ENCODE peak calls at places on chromosomes 16 and 17, in four cellular contexts. M is pancreas, Y is stomach, X is tibial nerve. P is an unnamed sample. For H3K4me1, the result is how much of the 10 kb centered on the place peaks cover.

GRCh38 chr17:81518113-81518784 is 5.7 kb upstream of the ACTG1 start:
- DNase-seq in Y (no peak), X (no peak), M (no peak), P (no peak)

GRCh38 chr16:70757183-70757582 is 43.8 kb downstream of the VAC14 start:
- DNase-seq in Y (no peak), M (no peak), X (no peak), P (no peak)

GRCh38 chr16:88792668-88793587 is 7.9 kb upstream of the PIEZO1 start:
- DNase-seq in Y (no peak), X (no peak), M (no peak), P (no peak)

GRCh38 chr16:2817496-2818277 is 650 bp downstream of the PRSS21 start:
- DNase-seq in Y (no peak), M (no peak), X (no peak), P (no peak)

GRCh38 chr17:21174186-21174585 is 39.8 kb downstream of the TMEM11 start:
- DNase-seq in X (no peak), Y (peak), M (no peak), P (peak)

GRCh38 chr17:15944720-15945492 is at the start of gene ADORA2B:
- DNase-seq in M (peak), X (no peak), Y (peak), P (peak)

GRCh38 chr17:3033741-3034577 is 29.4 kb downstream of the OR1D5 start:
- DNase-seq in Y (no peak), X (no peak), M (no peak), P (no peak)

GRCh38 chr16:70444249-70445063 is 5.6 kb upstream of the ST3GAL2 start:
- DNase-seq in M (no peak), Y (no peak), X (no peak), P (no peak)

GRCh38 chr16:8751481-8752311 is 45.7 kb downstream of the TMEM186 start:
- DNase-seq in X (no peak), M (peak), Y (no peak), P (no peak)

GRCh38 chr17:72008236-72008874 is 112.5 kb upstream of the SOX9 start:
- DNase-seq in X (no peak), Y (no peak), M (no peak), P (no peak)

GRCh38 chr16:6726621-6727020 is 606.0 kb upstream of the RBFOX1 start:
- DNase-seq in Y (no peak), X (no peak), M (no peak), P (no peak)

GRCh38 chr16:2586241-2586640 is 48.4 kb downstream of the PDPK1 start:
- DNase-seq in M (no peak), X (no peak), Y (no peak), P (no peak)

GRCh38 chr17:67365762-67366192 is 600 bp downstream of the PSMD12 start:
- DNase-seq in M (no peak), X (no peak), Y (no peak), P (no peak)

GRCh38 chr17:33012522-33013033 is 20.9 kb downstream of the SPACA3 start:
- DNase-seq in Y (no peak), M (no peak), X (no peak), P (no peak)

GRCh38 chr17:17836818-17837379 is at the start of gene SREBF1:
- DNase-seq in Y (peak), X (peak), M (no peak), P (no peak)

GRCh38 chr17:38591759-38592241 is 14.0 kb downstream of the SRCIN1 start:
- DNase-seq in Y (no peak), X (no peak), M (no peak), P (no peak)

GRCh38 chr16:81843243-81843582 is 64.1 kb downstream of the PLCG2 start:
- DNase-seq in Y (no peak), X (no peak), M (no peak), P (no peak)

DNA sequence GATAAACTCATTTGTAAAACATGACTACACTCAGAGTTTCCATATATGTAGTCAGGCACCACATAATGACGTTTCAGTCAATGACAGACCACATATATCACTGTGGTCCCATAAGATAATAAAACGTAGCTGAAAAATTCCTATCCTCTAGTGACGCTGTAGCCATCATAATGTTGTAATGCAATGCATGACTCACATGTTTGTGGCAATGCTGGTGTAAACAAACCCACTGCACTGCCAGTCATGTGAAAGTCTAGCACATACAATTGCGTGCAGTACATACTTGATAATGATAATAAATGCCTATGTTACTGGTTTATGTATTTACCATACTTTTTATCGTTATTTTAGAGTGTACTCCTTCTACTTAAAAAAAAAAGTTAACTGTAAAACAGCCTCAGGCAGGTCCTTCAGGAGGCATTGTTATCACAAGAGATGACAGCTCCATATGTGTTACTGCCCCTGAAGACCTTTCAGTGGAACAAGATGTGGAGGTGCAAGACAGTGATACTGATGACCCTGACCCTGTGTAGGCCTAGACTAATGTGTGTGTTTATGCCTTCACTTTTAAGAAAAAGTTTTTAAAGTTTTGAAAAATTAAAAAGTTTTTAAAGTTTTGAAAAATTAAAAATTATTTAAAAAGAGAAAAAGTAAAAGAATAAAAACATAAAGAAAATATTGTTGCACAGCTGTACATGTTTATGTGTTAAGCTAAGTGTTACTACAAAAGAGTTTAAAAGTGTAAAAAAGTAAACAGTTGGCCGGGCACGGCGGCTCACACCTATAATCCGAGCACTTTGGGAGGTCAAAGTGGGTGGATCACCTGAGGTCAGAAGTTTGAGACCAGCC is 9.0 kb downstream of the STAT5B start:
- DNase-seq in M (no peak), X (no peak), Y (no peak), P (no peak)
- H3K4me1 ChIP-seq in M (under half), X (under half), Y (under half), P (under half)

GRCh38 chr16:54991525-54991924 is 60.9 kb downstream of the IRX5 start:
- DNase-seq in Y (no peak), X (no peak), M (no peak), P (no peak)
- H3K4me1 ChIP-seq in Y (under half), X (under half), M (under half), P (under half)

DNA sequence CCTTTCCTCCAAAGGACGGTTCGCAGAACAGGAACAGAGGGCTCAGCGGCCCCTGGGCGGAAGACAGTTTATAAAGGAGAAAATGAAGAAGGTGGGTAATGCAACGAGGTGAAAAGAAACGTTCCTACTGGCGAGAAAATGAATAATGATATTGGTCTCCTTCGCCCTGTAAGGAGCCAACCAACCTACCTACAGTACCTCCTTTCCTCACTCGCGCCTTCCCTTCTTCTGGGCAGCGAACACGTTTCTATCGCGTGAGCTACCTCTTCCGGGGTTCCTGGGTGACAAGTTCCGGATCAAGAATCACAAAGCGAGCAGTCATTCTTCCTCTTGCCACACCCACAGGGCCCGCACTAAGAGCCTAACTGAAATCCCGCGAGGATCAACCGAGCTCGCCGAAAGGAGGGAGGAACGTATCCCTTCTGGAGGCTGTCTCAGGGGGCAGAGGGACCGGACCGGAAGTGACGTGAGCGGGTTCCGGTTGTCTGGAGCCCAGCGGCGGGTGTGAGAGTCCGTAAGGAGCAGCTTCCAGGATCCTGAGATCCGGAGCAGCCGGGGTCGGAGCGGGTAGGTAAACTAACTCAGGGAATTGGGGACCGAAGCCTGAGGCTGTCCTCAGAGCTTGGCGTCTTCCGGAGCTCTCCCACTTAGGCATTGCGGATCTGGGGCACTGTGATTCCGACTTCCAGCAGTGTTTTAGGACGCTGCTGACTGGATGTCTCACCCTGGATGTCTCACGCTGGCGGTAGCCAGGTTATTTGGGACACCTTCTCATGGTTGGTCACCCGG is at the start of the genes PTRH2 and VMP1:
- DNase-seq in Y (peak), X (peak), M (peak), P (peak)
- H3K4me1 ChIP-seq in Y (half or more), X (under half), M (under half), P (under half)

GRCh38 chr17:35079547-35079946 is 16.0 kb upstream of the RFFL start:
- DNase-seq in X (no peak), M (no peak), Y (no peak), P (no peak)

GRCh38 chr17:35083071-35083470 is 19.6 kb upstream of the RFFL start:
- DNase-seq in M (no peak), Y (no peak), X (no peak), P (no peak)

GRCh38 chr17:35082073-35082657 is 18.7 kb upstream of the RFFL start:
- DNase-seq in X (no peak), Y (no peak), M (no peak), P (no peak)

GRCh38 chr17:35081638-35082037 is 18.1 kb upstream of the RFFL start:
- DNase-seq in Y (no peak), M (no peak), X (no peak), P (no peak)

GRCh38 chr17:35080536-35080935 is 17.0 kb upstream of the RFFL start:
- DNase-seq in X (no peak), Y (no peak), M (no peak), P (no peak)
- H3K4me1 ChIP-seq in X (under half), Y (half or more), M (under half), P (under half)